ENCODE peak calls at places on chromosomes 1 and 21, in four cellular contexts. S is amygdala, Y is left colon, P is NT2/D1. J is an unnamed sample.

GRCh38 chr1:43962324-43962723 is 7.5 kb upstream of the DPH2 start:
- DNase-seq in Y (no peak), S (peak; percentile 45), P (no peak), J (no peak)

GRCh38 chr1:161182214-161182613 is 4.9 kb upstream of the B4GALT3 start:
- DNase-seq in S (no peak), Y (no peak), P (no peak), J (no peak)

GRCh38 chr1:17187065-17187464 is 17.9 kb upstream of the PADI1 start:
- DNase-seq in P (no peak), Y (no peak), S (no peak), J (no peak)

GRCh38 chr1:8821084-8821483 is 3.6 kb upstream of the RERE start:
- DNase-seq in P (no peak), S (no peak), Y (no peak), J (no peak)

GRCh38 chr1:2373551-2374259 is 17.6 kb downstream of the MORN1 start:
- DNase-seq in P (no peak), Y (peak; percentile 18), S (no peak), J (peak; percentile 10)

GRCh38 chr1:12405325-12406217 is 175.7 kb downstream of the VPS13D start:
- DNase-seq in S (no peak), Y (peak; percentile 66), P (no peak), J (peak; percentile 62)

GRCh38 chr21:35170244-35170756 is 121.2 kb upstream of the RUNX1 start:
- DNase-seq in Y (no peak), S (no peak), P (no peak), J (no peak)

GRCh38 chr1:27382950-27383627 is at the start of gene CD164L2:
- DNase-seq in S (no peak), Y (peak; percentile 71), P (no peak), J (no peak)

GRCh38 chr1:234500269-234500668 is 21.3 kb upstream of the TARBP1 start:
- DNase-seq in P (no peak), S (no peak), Y (no peak), J (no peak)